ENCODE peak calls at places on chromosome 1, in four cellular contexts. V, F, L and X are unnamed samples.

GRCh38 chr1:38151399-38151798 is 104.8 kb upstream of the POU3F1 start:
- DNase-seq in V (no peak), F (peak; percentile 83), L (no peak), X (no peak)

GRCh38 chr1:175902281-175902680 is 158.9 kb upstream of the TNR start:
- DNase-seq in V (no peak), F (no peak), L (no peak), X (no peak)

GRCh38 chr1:109613396-109614147 is 5.8 kb downstream of the GNAT2 start:
- DNase-seq in V (no peak), F (no peak), L (no peak), X (no peak)

GRCh38 chr1:2388004-2388913 is 3.1 kb downstream of the MORN1 start:
- DNase-seq in V (peak; percentile 21), F (no peak), L (no peak), X (no peak)

GRCh38 chr1:108107658-108108057 is 92.5 kb downstream of the SLC25A24 start:
- DNase-seq in V (no peak), F (no peak), L (no peak), X (peak; percentile 71)

GRCh38 chr1:115840615-115841460 is at the start of gene NHLH2:
- DNase-seq in V (no peak), F (no peak), L (no peak), X (no peak)

GRCh38 chr1:5164155-5164554 is 509.7 kb downstream of the AJAP1 start:
- DNase-seq in V (no peak), F (no peak), L (no peak), X (peak; percentile 34)

GRCh38 chr1:162678439-162678838 is 46.2 kb downstream of the DDR2 start:
- DNase-seq in V (peak; percentile 59), F (no peak), L (peak; percentile 33), X (peak; percentile 27)

GRCh38 chr1:219660666-219661463 is 48.0 kb upstream of the ZC3H11B start:
- DNase-seq in V (peak; percentile 89), F (no peak), L (peak; percentile 90), X (no peak)

GRCh38 chr1:5720936-5721335 is 271.3 kb downstream of the NPHP4 start:
- DNase-seq in V (no peak), F (no peak), L (no peak), X (no peak)

GRCh38 chr1:107680579-107680985 is 284.4 kb downstream of the VAV3 start:
- DNase-seq in V (no peak), F (no peak), L (no peak), X (no peak)

GRCh38 chr1:113325039-113325438 is 65.3 kb upstream of the MAGI3 start:
- DNase-seq in V (no peak), F (no peak), L (no peak), X (peak; percentile 73)